ENCODE peak calls at places on chromosomes 1 and 21, in six cellular contexts. I is endothelial cell of umbilical vein, V is Caco-2, D is fibroblast of lung, E is mammary epithelial cell, Z is tibial artery. N is an unnamed sample.

GRCh38 chr1:26067432-26067911 is at the start of gene TRIM63:
- DNase-seq in I (no peak), V (no peak), D (no peak), E (no peak), Z (no peak), N (peak; percentile 71)

GRCh38 chr1:154972517-154973343 is 1.8 kb upstream of the CKS1B start:
- DNase-seq in I (peak; percentile 95), V (peak; percentile 93), D (peak; percentile 98), E (peak; percentile 97), Z (peak; percentile 90), N (peak; percentile 52)

GRCh38 chr21:34351786-34352241 is 12.0 kb upstream of the KCNE2 start:
- DNase-seq in I (peak; percentile 39), V (peak; percentile 71), D (peak; percentile 13), E (no peak), Z (no peak), N (peak; percentile 31)

GRCh38 chr1:115457295-115457694 is 119.2 kb upstream of the NGF start:
- DNase-seq in I (no peak), V (no peak), D (peak; percentile 17), E (no peak), Z (no peak), N (no peak)

GRCh38 chr1:232127190-232127589 is 500.6 kb downstream of the DISC1 start:
- DNase-seq in I (no peak), V (no peak), D (peak; percentile 89), E (peak; percentile 77), Z (no peak), N (no peak)

GRCh38 chr1:59477286-59477685 is 180.4 kb downstream of the FGGY start:
- DNase-seq in I (no peak), V (no peak), D (peak; percentile 91), E (peak; percentile 85), Z (no peak), N (no peak)

GRCh38 chr1:31602081-31602480 is 15.4 kb upstream of the HCRTR1 start:
- DNase-seq in I (no peak), V (no peak), D (no peak), E (no peak), Z (no peak), N (no peak)

GRCh38 chr1:156838972-156839371 is 19.9 kb downstream of the INSRR start:
- DNase-seq in I (peak; percentile 30), V (peak; percentile 49), D (no peak), E (no peak), Z (no peak), N (no peak)

GRCh38 chr1:38028105-38028591 is 15.6 kb downstream of the UTP11 start:
- DNase-seq in I (no peak), V (no peak), D (no peak), E (peak; percentile 93), Z (no peak), N (no peak)

GRCh38 chr1:53246261-53247134 is 8.2 kb upstream of the MAGOH start:
- DNase-seq in I (no peak), V (no peak), D (peak; percentile 88), E (no peak), Z (no peak), N (no peak)

GRCh38 chr1:210445931-210446330 is 117.2 kb downstream of the HHAT start:
- DNase-seq in I (no peak), V (no peak), D (no peak), E (no peak), Z (no peak), N (no peak)

GRCh38 chr1:53346814-53347176 is 18.9 kb upstream of the LRP8 start:
- DNase-seq in I (no peak), V (no peak), D (no peak), E (no peak), Z (no peak), N (no peak)

GRCh38 chr1:199038188-199038587 is 399.3 kb downstream of the PTPRC start:
- DNase-seq in I (no peak), V (no peak), D (no peak), E (no peak), Z (no peak), N (no peak)

GRCh38 chr1:214280386-214281029 is 451 bp upstream of the SMYD2 start:
- DNase-seq in I (peak; percentile 48), V (peak; percentile 60), D (peak; percentile 60), E (peak; percentile 21), Z (no peak), N (peak; percentile 29)

GRCh38 chr1:167293057-167293456 is 72.4 kb downstream of the POU2F1 start:
- DNase-seq in I (no peak), V (no peak), D (no peak), E (no peak), Z (no peak), N (no peak)

GRCh38 chr1:7198664-7199063 is 413.4 kb downstream of the CAMTA1 start:
- DNase-seq in I (no peak), V (no peak), D (no peak), E (no peak), Z (no peak), N (no peak)

GRCh38 chr1:28526886-28527285 is 21.0 kb downstream of the RCC1 start:
- DNase-seq in I (no peak), V (no peak), D (peak; percentile 46), E (peak; percentile 56), Z (no peak), N (no peak)

GRCh38 chr21:42962360-42963007 is 11.9 kb upstream of the PKNOX1 start:
- DNase-seq in I (no peak), V (no peak), D (no peak), E (no peak), Z (no peak), N (no peak)

GRCh38 chr21:15514073-15514946 is 215.5 kb upstream of the USP25 start:
- DNase-seq in I (no peak), V (peak; percentile 36), D (no peak), E (no peak), Z (no peak), N (no peak)

GRCh38 chr1:209040351-209040750 is 543.2 kb upstream of the CAMK1G start:
- DNase-seq in I (no peak), V (no peak), D (peak; percentile 6), E (peak; percentile 23), Z (no peak), N (no peak)

GRCh38 chr1:231867607-231868006 is 241.0 kb downstream of the DISC1 start:
- DNase-seq in I (no peak), V (no peak), D (peak; percentile 14), E (peak; percentile 35), Z (no peak), N (no peak)

GRCh38 chr1:157105988-157106812 is 6.6 kb upstream of the ETV3L start:
- DNase-seq in I (peak; percentile 67), V (no peak), D (peak; percentile 83), E (peak; percentile 56), Z (peak; percentile 64), N (no peak)

GRCh38 chr1:212974735-212975606 is 24.6 kb downstream of the VASH2 start:
- DNase-seq in I (no peak), V (no peak), D (no peak), E (no peak), Z (no peak), N (no peak)

GRCh38 chr21:20968391-20968790 is 29.8 kb upstream of the NCAM2 start:
- DNase-seq in I (no peak), V (no peak), D (no peak), E (no peak), Z (no peak), N (no peak)

GRCh38 chr1:94819945-94820746 is at the start of gene SLC44A3:
- DNase-seq in I (peak; percentile 33), V (peak; percentile 70), D (peak; percentile 68), E (peak; percentile 41), Z (no peak), N (peak; percentile 45)

GRCh38 chr1:29789221-29789909 is 553.0 kb downstream of the PTPRU start:
- DNase-seq in I (no peak), V (no peak), D (peak; percentile 72), E (peak; percentile 62), Z (no peak), N (no peak)

GRCh38 chr21:45974073-45975016 is 7.2 kb upstream of the COL6A1 start:
- DNase-seq in I (peak; percentile 42), V (no peak), D (peak; percentile 84), E (peak; percentile 28), Z (peak; percentile 87), N (peak; percentile 70)

GRCh38 chr1:235624751-235625192 is 24.8 kb downstream of the GNG4 start:
- DNase-seq in I (peak; percentile 73), V (no peak), D (peak; percentile 94), E (no peak), Z (no peak), N (no peak)

GRCh38 chr1:163668472-163668871 is 346.7 kb downstream of the NUF2 start:
- DNase-seq in I (no peak), V (no peak), D (no peak), E (no peak), Z (no peak), N (no peak)

GRCh38 chr1:85998105-85998504 is 158.5 kb downstream of the COL24A1 start:
- DNase-seq in I (no peak), V (no peak), D (no peak), E (no peak), Z (no peak), N (no peak)

GRCh38 chr1:85991261-85991660 is 165.3 kb downstream of the COL24A1 start:
- DNase-seq in I (no peak), V (no peak), D (no peak), E (no peak), Z (no peak), N (no peak)

GRCh38 chr1:85992756-85993155 is 163.8 kb downstream of the COL24A1 start:
- DNase-seq in I (peak; percentile 49), V (no peak), D (peak; percentile 67), E (no peak), Z (no peak), N (no peak)
- H3K4me3 ChIP-seq in I (no peak overlapping the region), V (no peak overlapping the region), D (no peak overlapping the region), E (no peak overlapping the region), Z (peak overlapping the region; percentile 36), N (peak overlapping the region; percentile 36)

GRCh38 chr1:177490786-177491185 is 320.0 kb downstream of the BRINP2 start:
- DNase-seq in I (no peak), V (peak; percentile 2), D (no peak), E (no peak), Z (no peak), N (no peak)

GRCh38 chr1:177490240-177490639 is 319.5 kb downstream of the BRINP2 start:
- DNase-seq in I (no peak), V (no peak), D (no peak), E (no peak), Z (no peak), N (no peak)

GRCh38 chr1:177495878-177496277 is 325.1 kb downstream of the BRINP2 start:
- DNase-seq in I (no peak), V (peak; percentile 3), D (no peak), E (no peak), Z (no peak), N (no peak)
- TF ChIP-seq CTCF in I (no peak), V (no peak), D (no peak), E (no peak), Z (no peak), N (no peak)

DNA sequence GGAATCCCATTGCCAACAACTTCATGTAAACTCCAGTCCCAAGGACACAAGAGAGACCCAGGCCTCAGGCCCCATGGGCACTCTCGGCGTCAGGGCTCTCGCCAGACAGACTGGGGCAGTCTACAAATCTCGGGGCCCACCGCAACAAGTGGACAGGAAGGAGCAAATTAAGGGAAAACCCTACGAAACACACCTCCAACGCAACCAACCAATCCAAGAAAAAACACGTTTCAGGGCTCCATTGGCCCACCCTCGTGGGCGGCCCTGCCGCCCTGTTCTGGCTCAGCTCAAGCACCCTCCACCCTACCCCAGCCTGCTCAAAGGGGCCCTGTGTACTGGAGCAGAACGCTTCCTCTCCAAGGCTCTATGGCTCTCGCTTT is 4.6 kb upstream of the ZNF678 start:
- DNase-seq in I (no peak), V (no peak), D (no peak), E (no peak), Z (no peak), N (no peak)
- H3K9me3 ChIP-seq in I (no peaks in the 10 kb centered on the region), V (peaks cover 13% of the 10 kb centered on the region), D (no peaks in the 10 kb centered on the region), E (peaks cover 4% of the 10 kb centered on the region), Z (peaks cover 6% of the 10 kb centered on the region), N (peaks cover 11% of the 10 kb centered on the region)

GRCh38 chr21:41951876-41952567 is 1.8 kb downstream of the C2CD2 start:
- DNase-seq in I (no peak), V (no peak), D (no peak), E (no peak), Z (no peak), N (no peak)
- H3K4me3 ChIP-seq in I (no peak overlapping the region), V (peak overlapping the region; percentile 64), D (peak overlapping the region; percentile 78), E (peak overlapping the region; percentile 81), Z (peak overlapping the region; percentile 96), N (peak overlapping the region; percentile 84)

N was measured in left ventricle myocardium inferior.